ENCODE peak calls at places on chromosome X, in ten cellular contexts. H is hippocampal formation; S is RPMI8226; D is glomerular endothelial cell; T is NCI-H774; B is pons; L is EL; G is activated CD4-positive, alpha-beta T cell treated with anti-CD3 and anti-CD28 coated beads, Interleukin-2, amount 50 U/mL, for 1 hour; P is activated naive CD4-positive, alpha-beta T cell treated with anti-CD3 and anti-CD28 coated beads, Interleukin-2, amount 10 ng/mL, durations not matched to agents 7 days and 5 days; Z is NCI-H1092 treated with DMSO at 0.1 percent for 48 hours. N is an unnamed sample.

GRCh38 chrX:45602151-45602550 is 401.5 kb upstream of the DIPK2B start:
- DNase-seq in H (no peak), S (no peak), D (no peak), T (no peak), B (no peak), L (peak), G (no peak), P (no peak), Z (no peak), N (no peak)

GRCh38 chrX:37763400-37763799 is 16.5 kb upstream of the CYBB start:
- DNase-seq in H (no peak), S (no peak), D (no peak), T (no peak), B (no peak), L (no peak), G (no peak), P (no peak), Z (no peak), N (no peak)

GRCh38 chrX:48835524-48836329 is at the start of gene PCSK1N:
- DNase-seq in H (no peak), S (no peak), D (no peak), T (peak), B (no peak), L (no peak), G (peak), P (peak), Z (peak), N (no peak)

GRCh38 chrX:116272881-116273280 is 102.3 kb downstream of the AGTR2 start:
- DNase-seq in H (no peak), S (no peak), D (no peak), T (no peak), B (no peak), L (peak), G (no peak), P (no peak), Z (no peak), N (no peak)

GRCh38 chrX:118644378-118644777 is 83.0 kb upstream of the IL13RA1 start:
- DNase-seq in H (no peak), S (peak), D (peak), T (peak), B (peak), L (peak), G (no peak), P (no peak), Z (peak), N (peak)

GRCh38 chrX:97211070-97211469 is 327.4 kb downstream of the RPA4 start:
- DNase-seq in H (no peak), S (no peak), D (no peak), T (no peak), B (no peak), L (no peak), G (no peak), P (no peak), Z (no peak), N (no peak)

GRCh38 chrX:100085851-100086250 is 324.2 kb downstream of the PCDH19 start:
- DNase-seq in H (no peak), S (no peak), D (no peak), T (no peak), B (no peak), L (no peak), G (no peak), P (no peak), Z (no peak), N (no peak)

GRCh38 chrX:21883258-21883657 is 27.5 kb downstream of the YY2 start:
- DNase-seq in H (peak), S (peak), D (no peak), T (no peak), B (peak), L (peak), G (no peak), P (no peak), Z (no peak), N (no peak)

GRCh38 chrX:12137982-12138365 is 299 bp upstream of the FRMPD4 start:
- DNase-seq in H (no peak), S (no peak), D (no peak), T (no peak), B (no peak), L (peak), G (no peak), P (no peak), Z (peak), N (no peak)

GRCh38 chrX:123884809-123885408 is 25.1 kb downstream of the XIAP start:
- DNase-seq in H (no peak), S (peak), D (no peak), T (peak), B (peak), L (peak), G (peak), P (peak), Z (peak), N (peak)

GRCh38 chrX:39816871-39817731 is 280.7 kb downstream of the BCOR start:
- DNase-seq in H (no peak), S (no peak), D (no peak), T (no peak), B (no peak), L (peak), G (no peak), P (no peak), Z (no peak), N (no peak)

GRCh38 chrX:48617542-48618340 is 20.4 kb downstream of the WDR13 start:
- DNase-seq in H (no peak), S (no peak), D (no peak), T (no peak), B (no peak), L (no peak), G (no peak), P (no peak), Z (no peak), N (no peak)

GRCh38 chrX:145821291-145821897 is 3.8 kb downstream of the SLITRK2 start:
- DNase-seq in H (peak), S (no peak), D (no peak), T (no peak), B (peak), L (no peak), G (no peak), P (no peak), Z (no peak), N (no peak)

GRCh38 chrX:87813566-87813965 is 296.0 kb downstream of the KLHL4 start:
- DNase-seq in H (no peak), S (no peak), D (no peak), T (no peak), B (no peak), L (no peak), G (no peak), P (no peak), Z (no peak), N (no peak)

GRCh38 chrX:110310896-110311295 is 7.0 kb downstream of the AMMECR1 start:
- DNase-seq in H (no peak), S (peak), D (no peak), T (no peak), B (no peak), L (no peak), G (peak), P (no peak), Z (no peak), N (peak)

GRCh38 chrX:139967300-139967699 is 2.0 kb upstream of the CXorf66 start:
- DNase-seq in H (no peak), S (peak), D (no peak), T (no peak), B (no peak), L (peak), G (no peak), P (no peak), Z (no peak), N (peak)

GRCh38 chrX:107718156-107718621 is 57.4 kb downstream of the TSC22D3 start:
- DNase-seq in H (peak), S (peak), D (no peak), T (peak), B (peak), L (peak), G (peak), P (peak), Z (peak), N (peak)

GRCh38 chrX:148501121-148502066 is 977 bp downstream of the AFF2 start:
- DNase-seq in H (no peak), S (no peak), D (no peak), T (no peak), B (no peak), L (no peak), G (peak), P (peak), Z (no peak), N (peak)

GRCh38 chrX:19832186-19832965 is 55.0 kb downstream of the SH3KBP1 start:
- DNase-seq in H (no peak), S (no peak), D (no peak), T (no peak), B (no peak), L (no peak), G (no peak), P (no peak), Z (no peak), N (no peak)

GRCh38 chrX:18956322-18957032 is 27.4 kb downstream of the PHKA2 start:
- DNase-seq in H (no peak), S (no peak), D (no peak), T (no peak), B (no peak), L (no peak), G (no peak), P (no peak), Z (no peak), N (no peak)

GRCh38 chrX:47613082-47613481 is 6.6 kb downstream of the SYN1 start:
- DNase-seq in H (no peak), S (no peak), D (no peak), T (no peak), B (no peak), L (no peak), G (no peak), P (no peak), Z (no peak), N (no peak)

GRCh38 chrX:102714994-102715393 is 2.7 kb downstream of the GPRASP2 start:
- DNase-seq in H (no peak), S (no peak), D (no peak), T (no peak), B (no peak), L (no peak), G (no peak), P (no peak), Z (no peak), N (no peak)

GRCh38 chrX:16445166-16445752 is 204.7 kb upstream of the S100G start:
- DNase-seq in H (no peak), S (peak), D (no peak), T (peak), B (peak), L (peak), G (peak), P (peak), Z (peak), N (peak)

GRCh38 chrX:106611682-106612402 is at the start of gene RADX:
- DNase-seq in H (peak), S (peak), D (no peak), T (peak), B (peak), L (peak), G (peak), P (peak), Z (peak), N (no peak)

GRCh38 chrX:16185725-16186136 is 18.4 kb downstream of the MAGEB17 start:
- DNase-seq in H (no peak), S (no peak), D (peak), T (no peak), B (no peak), L (peak), G (no peak), P (no peak), Z (peak), N (no peak)

GRCh38 chrX:15530318-15530717 is 29.7 kb downstream of the BMX start:
- DNase-seq in H (no peak), S (no peak), D (no peak), T (no peak), B (no peak), L (no peak), G (no peak), P (no peak), Z (no peak), N (peak)

GRCh38 chrX:104670051-104670450 is 104.1 kb downstream of the IL1RAPL2 start:
- DNase-seq in H (no peak), S (no peak), D (no peak), T (no peak), B (no peak), L (no peak), G (no peak), P (no peak), Z (no peak), N (no peak)

GRCh38 chrX:81195712-81196111 is 6.0 kb downstream of the HMGN5 start:
- DNase-seq in H (peak), S (peak), D (no peak), T (no peak), B (peak), L (peak), G (peak), P (peak), Z (peak), N (peak)

GRCh38 chrX:48573690-48574269 is 504 bp upstream of the RBM3 start:
- DNase-seq in H (no peak), S (peak), D (peak), T (no peak), B (no peak), L (no peak), G (peak), P (peak), Z (peak), N (no peak)

GRCh38 chrX:63128509-63128908 is 222.6 kb downstream of the SPIN4 start:
- DNase-seq in H (no peak), S (peak), D (no peak), T (no peak), B (peak), L (peak), G (no peak), P (peak), Z (no peak), N (peak)

GRCh38 chrX:57929373-57929772 is 19.1 kb upstream of the ZXDA start:
- DNase-seq in H (no peak), S (peak), D (no peak), T (no peak), B (peak), L (no peak), G (no peak), P (no peak), Z (peak), N (peak)

GRCh38 chrX:149004936-149005335 is 500.2 kb downstream of the IDS start:
- DNase-seq in H (no peak), S (no peak), D (no peak), T (no peak), B (no peak), L (no peak), G (no peak), P (no peak), Z (no peak), N (peak)

GRCh38 chrX:42495139-42495538 is 282.8 kb downstream of the PPP1R2C start:
- DNase-seq in H (no peak), S (peak), D (no peak), T (peak), B (no peak), L (no peak), G (no peak), P (no peak), Z (peak), N (no peak)

GRCh38 chrX:129653181-129653984 is 1.4 kb downstream of the APLN start:
- DNase-seq in H (no peak), S (peak), D (no peak), T (no peak), B (peak), L (no peak), G (no peak), P (no peak), Z (no peak), N (no peak)